ENCODE peak calls at places on chromosome 18, in four cellular contexts. Y, S, L and Q are unnamed samples.

GRCh38 chr18:59695551-59695950 is 1.7 kb downstream of the CCBE1 start:
- DNase-seq in Y (no peak), S (no peak), L (no peak), Q (no peak)

GRCh38 chr18:12420831-12421421 is 13.2 kb downstream of the PRELID3A start:
- DNase-seq in Y (no peak), S (peak), L (no peak), Q (no peak)

GRCh38 chr18:77262655-77263470 is 13.2 kb downstream of the GALR1 start:
- DNase-seq in Y (no peak), S (no peak), L (no peak), Q (no peak)

GRCh38 chr18:1458547-1458946 is 553.9 kb downstream of the ADCYAP1 start:
- DNase-seq in Y (no peak), S (no peak), L (no peak), Q (no peak)

GRCh38 chr18:79763407-79763806 is 34.3 kb upstream of the KCNG2 start:
- DNase-seq in Y (no peak), S (no peak), L (peak), Q (no peak)

GRCh38 chr18:3411854-3412268 is 38.1 kb upstream of the TGIF1 start:
- DNase-seq in Y (no peak), S (peak), L (peak), Q (peak)

GRCh38 chr18:7059276-7059675 is 58.3 kb downstream of the LAMA1 start:
- DNase-seq in Y (no peak), S (no peak), L (no peak), Q (no peak)

GRCh38 chr18:2939317-2939716 is 73.6 kb downstream of the LPIN2 start:
- DNase-seq in Y (no peak), S (no peak), L (no peak), Q (peak)

GRCh38 chr18:55420977-55421611 is 166.9 kb downstream of the TCF4 start:
- DNase-seq in Y (no peak), S (no peak), L (no peak), Q (no peak)

GRCh38 chr18:8303151-8303770 is 306.0 kb upstream of the RAB12 start:
- DNase-seq in Y (no peak), S (no peak), L (no peak), Q (no peak)

GRCh38 chr18:8298186-8298585 is 311.1 kb upstream of the RAB12 start:
- DNase-seq in Y (no peak), S (no peak), L (no peak), Q (no peak)

GRCh38 chr18:8300749-8301148 is 308.5 kb upstream of the RAB12 start:
- DNase-seq in Y (no peak), S (no peak), L (no peak), Q (no peak)

GRCh38 chr18:8299054-8299708 is 310.1 kb upstream of the RAB12 start:
- DNase-seq in Y (no peak), S (no peak), L (no peak), Q (no peak)

DNA sequence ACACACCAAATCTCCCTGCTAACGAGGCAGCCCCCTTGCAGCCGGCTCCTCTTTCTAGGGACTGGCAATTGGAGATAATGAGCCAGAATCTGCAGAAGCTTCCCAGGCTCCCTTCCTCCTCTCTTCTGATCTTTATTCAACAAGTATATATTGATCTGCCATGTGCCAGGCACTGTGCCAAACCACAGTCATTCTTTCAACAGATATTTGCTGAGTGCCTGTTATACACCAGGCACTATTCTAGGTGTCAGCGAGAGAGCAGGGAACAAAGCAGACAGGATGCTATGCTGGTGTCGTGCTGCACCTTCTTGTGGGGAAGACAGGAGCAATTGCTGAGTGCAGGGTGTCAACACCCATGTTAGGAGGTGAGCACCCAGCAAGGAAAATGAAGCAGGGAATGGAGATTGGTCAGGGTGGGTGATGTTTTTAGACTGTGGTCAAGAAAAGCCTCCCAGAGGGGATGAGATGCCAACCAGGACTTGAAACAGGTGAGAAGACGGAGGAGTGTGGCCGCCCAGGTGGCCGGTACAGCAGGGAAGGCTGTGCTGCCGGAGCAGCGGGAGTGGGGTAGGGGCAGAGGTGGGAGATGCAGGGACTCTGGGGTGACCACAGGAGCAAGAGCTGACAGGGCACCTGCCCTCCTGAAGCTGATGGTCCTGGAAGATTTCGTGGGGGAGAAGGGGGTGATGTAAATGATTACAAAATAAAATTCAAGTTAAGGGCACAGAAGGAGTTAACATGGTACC is 307.6 kb upstream of the RAB12 start:
- DNase-seq in Y (peak), S (no peak), L (no peak), Q (no peak)
- H3K4me3 ChIP-seq in Y (no peak), S (no peak), L (no peak), Q (no peak)

GRCh38 chr18:43129946-43130523 is 14.6 kb upstream of the RIT2 start:
- DNase-seq in Y (peak), S (no peak), L (no peak), Q (no peak)
- H3K4me3 ChIP-seq in Y (peak), S (no peak), L (peak), Q (peak)

GRCh38 chr18:25351280-25351772 is 640 bp downstream of the ZNF521 start:
- DNase-seq in Y (no peak), S (no peak), L (no peak), Q (no peak)

GRCh38 chr18:25349926-25350560 is 1.9 kb downstream of the ZNF521 start:
- DNase-seq in Y (no peak), S (no peak), L (peak), Q (peak)

GRCh38 chr18:25350561-25351201 is 1.3 kb downstream of the ZNF521 start:
- DNase-seq in Y (peak), S (peak), L (peak), Q (peak)

GRCh38 chr18:25348361-25349130 is 3.4 kb downstream of the ZNF521 start:
- DNase-seq in Y (no peak), S (no peak), L (no peak), Q (no peak)

DNA sequence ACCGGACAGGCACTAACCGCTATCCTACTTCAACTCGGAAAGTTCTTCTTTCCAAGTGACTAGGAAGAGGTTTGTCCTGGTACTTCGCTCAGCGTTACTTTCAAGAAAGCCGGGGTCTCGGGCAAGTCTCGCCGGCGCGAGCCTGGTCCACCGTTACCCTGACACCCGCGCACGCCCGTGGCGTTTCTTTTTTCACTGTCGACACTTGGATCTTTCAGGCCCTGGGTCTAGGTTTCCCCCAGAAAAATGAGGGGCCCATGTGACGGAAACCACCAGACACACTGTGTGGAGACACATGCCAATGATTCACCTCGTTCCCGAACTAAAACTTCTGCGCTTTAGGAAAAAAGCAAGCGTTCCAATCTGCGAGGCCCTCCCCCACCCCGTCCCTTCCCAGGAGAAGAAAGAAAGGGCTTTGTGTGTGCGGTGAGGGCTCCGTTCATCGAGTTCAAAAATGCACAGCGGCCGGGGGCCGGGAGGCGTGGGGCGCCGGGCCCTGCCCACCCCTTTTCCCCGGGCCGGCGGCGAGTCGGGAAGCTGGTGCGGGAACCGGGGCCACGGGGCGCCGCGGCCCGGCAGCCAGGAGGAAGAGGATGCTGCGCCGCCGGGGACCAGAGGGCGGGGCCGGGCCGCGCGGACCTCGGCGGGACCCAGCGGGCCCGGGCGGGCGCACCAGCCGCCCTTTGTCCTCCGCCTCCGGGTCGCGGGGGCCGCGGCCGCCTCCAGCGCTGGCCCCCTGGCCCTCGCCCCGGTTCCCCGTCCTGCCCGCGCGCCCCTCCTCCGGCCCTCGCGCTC is 2.6 kb downstream of the ZNF521 start:
- DNase-seq in Y (peak), S (no peak), L (peak), Q (peak)
- H3K4me3 ChIP-seq in Y (peak), S (no peak), L (peak), Q (peak)

GRCh38 chr18:67260841-67261240 is 255.7 kb downstream of the DSEL start:
- DNase-seq in Y (no peak), S (no peak), L (no peak), Q (no peak)

GRCh38 chr18:67266246-67266570 is 250.3 kb downstream of the DSEL start:
- DNase-seq in Y (no peak), S (no peak), L (no peak), Q (no peak)

GRCh38 chr18:67266591-67267237 is 249.8 kb downstream of the DSEL start:
- DNase-seq in Y (no peak), S (no peak), L (no peak), Q (no peak)

GRCh38 chr18:67265464-67266245 is 250.9 kb downstream of the DSEL start:
- DNase-seq in Y (peak), S (no peak), L (no peak), Q (no peak)

DNA sequence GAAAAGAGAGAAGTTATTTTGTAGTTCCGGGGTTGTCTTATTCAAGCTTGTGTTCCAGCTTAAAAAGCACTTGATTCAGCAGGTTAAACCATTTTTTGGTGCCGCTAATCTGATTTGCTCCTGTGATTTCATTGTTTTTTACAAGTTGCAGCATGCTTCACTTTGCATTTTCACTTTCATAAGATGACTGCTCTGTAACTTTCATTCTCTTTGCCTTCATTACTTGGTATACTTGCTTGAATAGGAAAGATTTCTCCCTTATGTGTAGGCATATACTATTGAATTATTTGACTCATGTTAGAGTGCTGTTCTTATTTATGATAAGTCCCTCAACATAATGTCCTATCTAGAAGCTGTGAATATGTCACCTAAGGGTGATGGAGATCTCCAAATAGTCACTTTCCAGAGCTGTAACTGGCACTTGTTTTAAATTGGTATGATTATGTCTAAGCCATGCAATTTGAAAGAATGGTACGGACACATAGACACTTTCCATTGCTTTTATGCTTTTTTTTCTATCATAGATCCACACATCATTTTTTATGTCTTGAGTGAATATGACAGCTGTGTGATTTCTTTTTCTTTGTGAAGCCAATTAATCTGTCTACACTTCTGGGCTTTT is 254.5 kb downstream of the DSEL start:
- DNase-seq in Y (no peak), S (no peak), L (no peak), Q (no peak)
- H3K4me3 ChIP-seq in Y (no peak), S (no peak), L (no peak), Q (no peak)

GRCh38 chr18:21831413-21831831 is 90.8 kb downstream of the MIB1 start:
- DNase-seq in Y (no peak), S (no peak), L (no peak), Q (no peak)

GRCh38 chr18:21823848-21824247 is 83.3 kb downstream of the MIB1 start:
- DNase-seq in Y (no peak), S (no peak), L (no peak), Q (no peak)

GRCh38 chr18:21826196-21826595 is 85.6 kb downstream of the MIB1 start:
- DNase-seq in Y (peak), S (no peak), L (no peak), Q (no peak)

GRCh38 chr18:21830533-21830932 is 89.9 kb downstream of the MIB1 start:
- DNase-seq in Y (no peak), S (no peak), L (no peak), Q (no peak)

GRCh38 chr18:21826641-21827302 is 86.2 kb downstream of the MIB1 start:
- DNase-seq in Y (no peak), S (no peak), L (no peak), Q (no peak)
- H3K4me3 ChIP-seq in Y (no peak), S (no peak), L (no peak), Q (no peak)

GRCh38 chr18:35267809-35268208 is 22.2 kb downstream of the ZSCAN30 start:
- DNase-seq in Y (no peak), S (no peak), L (peak), Q (peak)
- H3K4me3 ChIP-seq in Y (peak), S (no peak), L (peak), Q (peak)

DNA sequence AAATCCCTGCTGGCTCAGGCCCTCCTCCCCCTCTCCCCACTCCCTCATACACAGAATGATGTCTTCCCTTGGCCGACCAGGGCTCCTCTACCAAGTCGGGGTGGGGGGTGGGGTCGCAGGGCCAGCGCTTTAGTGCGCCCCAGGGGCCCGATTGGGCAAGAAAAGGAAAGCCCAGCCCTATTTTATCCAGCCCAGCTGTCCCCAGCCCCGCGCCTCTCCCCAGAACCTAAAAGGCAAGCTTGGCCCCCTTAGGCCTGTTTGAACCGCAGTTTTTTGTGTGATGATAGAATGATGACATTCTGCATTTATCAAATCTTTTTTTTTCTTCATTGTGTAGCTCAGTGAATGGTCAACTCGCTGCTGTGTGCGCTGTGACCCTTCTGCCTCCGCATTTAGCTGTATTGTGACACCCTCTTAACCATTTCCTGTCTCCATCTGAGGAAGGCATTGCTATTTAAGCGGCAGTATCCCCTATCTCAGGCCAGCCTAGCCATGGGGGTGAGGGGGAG is 231.4 kb downstream of the HAUS1 start:
- DNase-seq in Y (no peak), S (no peak), L (peak), Q (no peak)
- H3K4me3 ChIP-seq in Y (peak), S (no peak), L (peak), Q (peak)

DNA sequence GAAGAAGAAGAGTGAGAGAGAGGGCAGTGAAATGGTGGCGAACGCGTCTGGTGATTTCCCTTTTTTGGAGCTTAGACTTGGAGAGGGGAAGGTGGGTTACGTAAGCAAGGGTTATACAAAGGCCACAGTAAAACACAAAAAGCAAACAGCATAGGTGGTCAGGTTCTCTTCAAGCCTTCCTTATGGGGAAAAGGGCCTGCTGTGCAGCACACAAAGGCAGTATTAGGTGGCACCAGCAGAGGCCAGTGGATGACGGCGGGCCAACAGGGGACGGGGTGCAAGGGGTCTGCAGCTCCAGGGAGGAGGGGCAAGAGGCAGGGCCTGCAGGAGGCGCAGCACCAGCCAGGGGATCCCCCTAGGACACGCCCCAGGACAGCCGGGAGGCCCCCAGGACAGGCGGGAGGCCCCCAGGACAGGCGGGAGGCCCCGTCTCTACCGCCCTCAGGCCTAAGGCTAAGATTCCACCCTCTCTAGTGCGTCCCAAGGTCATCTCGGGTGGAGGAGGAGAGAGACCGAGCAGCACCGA is 32.6 kb upstream of the NPC1 start:
- DNase-seq in Y (no peak), S (peak), L (peak), Q (peak)
- H3K4me3 ChIP-seq in Y (peak), S (peak), L (peak), Q (peak)